ENCODE peak calls at places on chromosomes 13 and 19, in five cellular contexts. C, K, N, P and M are unnamed samples.
A peak's percentile ranks its signal among the peaks of the same experiment; 100 is the strongest.

GRCh38 chr19:5643060-5643459 is 20.2 kb downstream of the SAFB start:
- DNase-seq in P (no peak), K (no peak), N (no peak), C (no peak), M (no peak)

GRCh38 chr19:38559428-38560401 is 58.0 kb downstream of the MAP4K1 start:
- DNase-seq in K (no peak), C (no peak), P (no peak), N (peak; percentile 99), M (no peak)

GRCh38 chr13:19083340-19083739 is 98.3 kb downstream of the TUBA3C start:
- DNase-seq in K (no peak), C (no peak), P (no peak), N (no peak), M (no peak)

GRCh38 chr19:2462635-2463421 is 6.1 kb upstream of the LMNB2 start:
- DNase-seq in C (peak; percentile 93), P (peak; percentile 98), K (peak; percentile 96), N (peak; percentile 37), M (no peak)

GRCh38 chr19:54448774-54449700 is at the start of gene LENG8:
- DNase-seq in P (peak; percentile 99), N (peak; percentile 92), C (peak; percentile 98), K (peak; percentile 99), M (peak; percentile 97)

GRCh38 chr19:16342002-16342715 is 17.5 kb downstream of the KLF2 start:
- DNase-seq in P (peak; percentile 51), C (no peak), N (no peak), K (no peak), M (no peak)

GRCh38 chr19:29878973-29879654 is 62.9 kb upstream of the URI1 start:
- DNase-seq in K (peak; percentile 10), P (peak; percentile 23), C (peak; percentile 43), N (peak; percentile 28), M (no peak)

GRCh38 chr19:31312004-31312403 is 37.2 kb downstream of the TSHZ3 start:
- DNase-seq in K (peak; percentile 87), P (peak; percentile 88), C (no peak), N (peak; percentile 16), M (no peak)

GRCh38 chr19:4803736-4804695 is 12.5 kb downstream of the FEM1A start:
- DNase-seq in C (no peak), N (no peak), P (peak; percentile 51), K (peak; percentile 37), M (peak; percentile 84)

GRCh38 chr19:38658462-38659306 is 11.2 kb downstream of the ACTN4 start:
- DNase-seq in N (peak; percentile 100), C (no peak), P (peak; percentile 99), K (peak; percentile 100), M (no peak)

GRCh38 chr13:43023244-43023931 is at the start of gene DNAJC15:
- DNase-seq in K (peak; percentile 83), N (peak; percentile 55), C (peak; percentile 66), P (peak; percentile 82), M (peak; percentile 82)

GRCh38 chr19:913080-913748 is at the start of gene R3HDM4:
- DNase-seq in P (peak; percentile 71), C (peak; percentile 84), K (peak; percentile 37), N (no peak), M (no peak)

GRCh38 chr13:29859971-29860370 is 9.6 kb upstream of the UBL3 start:
- DNase-seq in C (no peak), N (peak; percentile 73), K (peak; percentile 87), P (peak; percentile 19), M (no peak)

GRCh38 chr13:29861694-29862110 is 11.3 kb upstream of the UBL3 start:
- DNase-seq in N (peak; percentile 55), P (no peak), C (no peak), K (peak; percentile 97), M (no peak)

GRCh38 chr13:29868581-29868980 is 18.2 kb upstream of the UBL3 start:
- DNase-seq in P (no peak), K (no peak), C (no peak), N (no peak), M (no peak)

GRCh38 chr13:29865934-29866333 is 15.5 kb upstream of the UBL3 start:
- DNase-seq in C (no peak), P (no peak), K (no peak), N (no peak), M (no peak)
- TF ChIP-seq CTCF in C (no peak), P (no peak), K (no peak), N (no peak), M (no peak)

GRCh38 chr13:99261040-99261439 is 2.9 kb upstream of the GPR18 start:
- DNase-seq in C (no peak), N (no peak), P (no peak), K (no peak), M (no peak)
- TF ChIP-seq CTCF in C (no peak), N (no peak), P (no peak), K (no peak), M (no peak)

GRCh38 chr13:58024103-58024502 is 392.6 kb downstream of the PCDH17 start:
- DNase-seq in P (no peak), C (no peak), K (no peak), N (no peak), M (no peak)
- TF ChIP-seq CTCF in P (no peak), C (no peak), K (no peak), N (no peak), M (no peak)

DNA sequence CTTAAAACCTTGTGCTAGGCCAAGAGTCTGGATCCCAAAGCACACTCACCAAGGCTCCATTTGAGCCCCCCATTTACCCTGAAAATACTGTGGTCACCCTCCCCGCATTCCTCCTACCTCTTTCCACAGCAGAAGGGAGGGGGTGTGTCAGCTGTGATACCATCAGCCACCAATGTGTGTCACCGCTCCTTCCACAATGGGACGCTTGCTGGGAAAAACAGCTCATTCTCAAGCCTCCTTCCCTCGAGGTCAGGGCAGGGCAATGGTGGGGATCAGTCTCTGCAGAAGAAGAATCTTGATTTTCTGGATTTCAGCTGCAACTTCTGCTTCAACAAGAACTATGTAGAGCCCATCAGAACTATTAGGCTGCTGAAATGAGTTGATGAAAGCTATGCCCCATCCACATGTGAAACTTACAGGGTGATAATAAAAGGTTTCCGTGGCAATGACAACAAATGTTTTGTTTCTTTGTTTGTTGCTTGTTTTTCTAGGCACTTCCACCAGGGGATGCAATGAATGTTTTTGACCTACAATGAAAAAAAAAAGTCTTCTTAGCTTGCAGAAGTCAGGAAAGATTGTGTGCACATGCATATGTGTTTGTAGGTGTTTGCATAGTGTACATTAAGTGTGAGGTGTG is 26.4 kb upstream of the ZNF507 start:
- DNase-seq in K (no peak), N (no peak), P (no peak), C (no peak), M (no peak)
- TF ChIP-seq CTCF in K (peak; percentile 19), N (peak; percentile 29), P (no peak), C (no peak), M (peak; percentile 60)

DNA sequence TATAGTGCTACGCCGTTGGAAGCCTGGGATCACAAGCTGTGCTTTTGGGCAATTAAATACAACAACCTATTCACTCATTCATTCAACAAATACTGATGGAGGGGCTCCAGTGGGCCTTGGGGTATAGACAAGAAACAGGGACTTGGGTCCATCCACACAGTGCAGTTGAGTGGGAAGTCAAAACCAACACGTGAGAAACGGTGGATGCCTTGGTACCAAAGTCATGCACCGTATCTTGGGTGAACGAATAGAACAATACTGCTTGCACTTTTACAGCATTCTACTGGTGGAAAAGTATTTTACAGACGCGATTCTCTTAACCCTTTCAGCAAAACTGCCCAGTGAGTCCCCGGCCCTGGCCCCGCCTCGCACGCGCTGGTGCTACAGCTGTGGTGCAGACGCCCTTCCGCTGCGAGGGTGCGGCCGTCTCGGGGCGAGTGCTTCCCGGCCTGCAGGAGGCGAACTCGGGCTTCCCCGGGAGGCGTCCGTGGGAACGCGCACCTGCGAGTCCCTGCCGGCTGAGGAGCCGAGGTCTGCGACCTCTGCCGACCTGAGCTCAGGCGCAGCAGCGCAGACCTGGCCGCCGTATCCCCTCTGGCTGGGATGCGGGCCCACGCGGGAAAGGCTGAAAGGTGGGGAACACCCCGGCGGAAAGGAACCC is 8.3 kb downstream of the TNFRSF19 start:
- DNase-seq in C (peak; percentile 70), N (peak; percentile 55), K (peak; percentile 69), P (peak; percentile 70), M (peak; percentile 84)
- TF ChIP-seq CTCF in C (peak; percentile 24), N (peak; percentile 96), K (peak; percentile 64), P (peak; percentile 74), M (peak; percentile 71)

GRCh38 chr19:6769006-6769637 is 1.9 kb upstream of the SH2D3A start:
- DNase-seq in K (peak; percentile 19), N (no peak), P (peak; percentile 52), C (no peak), M (no peak)
- TF ChIP-seq CTCF in K (peak; percentile 49), N (peak; percentile 23), P (peak; percentile 27), C (no peak), M (peak; percentile 61)

GRCh38 chr19:50158577-50158976 is 4.5 kb downstream of the IZUMO2 start:
- DNase-seq in C (no peak), N (no peak), K (no peak), P (no peak), M (no peak)

GRCh38 chr19:50152578-50152977 is 10.5 kb downstream of the IZUMO2 start:
- DNase-seq in K (no peak), N (no peak), C (no peak), P (no peak), M (no peak)

GRCh38 chr19:50159078-50159477 is 4.0 kb downstream of the IZUMO2 start:
- DNase-seq in N (no peak), C (no peak), P (no peak), K (no peak), M (no peak)

GRCh38 chr19:50154529-50154928 is 8.6 kb downstream of the IZUMO2 start:
- DNase-seq in N (no peak), C (no peak), K (no peak), P (no peak), M (no peak)

DNA sequence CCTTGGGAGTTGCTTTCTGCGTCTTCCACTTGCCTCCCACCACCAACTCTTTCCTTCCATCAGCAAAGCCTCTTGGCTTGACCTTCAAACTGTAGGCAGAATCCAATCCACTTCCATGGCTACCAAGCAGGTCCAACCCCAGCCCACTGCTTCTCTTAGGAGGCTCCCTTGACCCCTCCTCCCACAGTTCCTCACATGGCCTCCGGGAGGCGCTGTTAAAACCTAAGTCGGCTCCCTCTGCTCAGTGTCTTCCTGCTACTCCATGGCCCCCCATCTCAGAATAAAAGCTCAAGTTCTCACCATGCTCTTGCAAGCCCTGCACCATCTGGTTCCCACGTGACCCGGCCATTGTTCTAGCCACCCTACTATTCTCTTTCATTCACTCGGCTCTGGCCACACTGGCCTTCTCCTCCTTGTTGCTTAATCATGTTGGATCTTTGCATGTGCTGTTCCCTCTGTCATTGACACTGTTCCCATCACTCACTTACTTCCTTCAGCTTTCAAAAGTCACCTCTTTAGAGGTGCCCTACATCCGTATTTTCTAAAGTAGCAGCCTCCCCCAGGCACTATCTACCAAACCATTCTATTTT is 7.5 kb downstream of the IZUMO2 start:
- DNase-seq in C (no peak), N (no peak), K (no peak), P (no peak), M (no peak)
- TF ChIP-seq CTCF in C (no peak), N (no peak), K (no peak), P (no peak), M (peak; percentile 46)